ENCODE peak calls at places on chromosomes 13 and 19, in eight cellular contexts. A is pancreas; M is CD4-positive, alpha-beta memory T cell; J is Peyer's patch; N is psoas muscle; K is A549; R is NT2/D1; D is hepatocyte. O is an unnamed sample. For H3K4me1, the result is how much of the 10 kb centered on the place peaks cover.

GRCh38 chr19:34232566-34233481 is 21.5 kb upstream of the GARRE1 start:
- DNase-seq in K (peak), R (no peak), A (no peak), D (peak), N (peak), J (no peak), M (no peak), O (no peak)

GRCh38 chr19:4122480-4122879 is 1.4 kb downstream of the MAP2K2 start:
- DNase-seq in N (no peak), D (no peak), K (no peak), A (no peak), R (no peak), J (no peak), M (no peak), O (no peak)

GRCh38 chr19:53308339-53308811 is 25.2 kb upstream of the ZNF845 start:
- DNase-seq in K (no peak), D (peak), J (no peak), R (no peak), M (no peak), A (no peak), N (no peak), O (no peak)

GRCh38 chr13:76471486-76471885 is 414.7 kb downstream of the KCTD12 start:
- DNase-seq in N (no peak), J (no peak), D (no peak), K (no peak), R (no peak), M (no peak), A (no peak), O (no peak)

GRCh38 chr13:50374517-50374916 is 359.3 kb downstream of the KCNRG start:
- DNase-seq in N (no peak), D (no peak), A (no peak), J (no peak), K (no peak), R (no peak), M (no peak), O (no peak)

GRCh38 chr13:92976657-92977056 is 249.9 kb upstream of the GPC6 start:
- DNase-seq in D (no peak), J (no peak), N (no peak), A (no peak), R (no peak), M (no peak), K (no peak), O (no peak)

GRCh38 chr19:16470541-16470910 is 1.2 kb downstream of the EPS15L1 start:
- DNase-seq in K (no peak), J (no peak), A (no peak), D (no peak), R (no peak), M (no peak), N (no peak), O (no peak)

GRCh38 chr19:13164370-13165090 is 14.3 kb downstream of the IER2 start:
- DNase-seq in J (peak), M (peak), K (peak), N (no peak), D (peak), A (peak), R (peak), O (no peak)

GRCh38 chr13:94312511-94313191 is 166.8 kb downstream of the DCT start:
- DNase-seq in D (no peak), M (peak), A (no peak), N (no peak), J (no peak), K (no peak), R (peak), O (no peak)

GRCh38 chr19:32570081-32570785 is 10.8 kb upstream of the PDCD5 start:
- DNase-seq in M (peak), A (no peak), R (no peak), D (peak), K (peak), J (peak), N (no peak), O (peak)

GRCh38 chr19:17303940-17304267 is 679 bp upstream of the ABHD8 start:
- DNase-seq in D (no peak), M (no peak), N (no peak), A (no peak), J (no peak), R (no peak), K (no peak), O (no peak)

GRCh38 chr19:40623403-40624239 is 22.5 kb downstream of the LTBP4 start:
- DNase-seq in A (peak), M (no peak), K (peak), J (peak), D (peak), N (no peak), R (peak), O (no peak)

GRCh38 chr19:17829855-17830566 is 8.7 kb upstream of the INSL3 start:
- DNase-seq in M (no peak), K (peak), J (no peak), R (peak), N (no peak), A (peak), D (peak), O (no peak)

DNA sequence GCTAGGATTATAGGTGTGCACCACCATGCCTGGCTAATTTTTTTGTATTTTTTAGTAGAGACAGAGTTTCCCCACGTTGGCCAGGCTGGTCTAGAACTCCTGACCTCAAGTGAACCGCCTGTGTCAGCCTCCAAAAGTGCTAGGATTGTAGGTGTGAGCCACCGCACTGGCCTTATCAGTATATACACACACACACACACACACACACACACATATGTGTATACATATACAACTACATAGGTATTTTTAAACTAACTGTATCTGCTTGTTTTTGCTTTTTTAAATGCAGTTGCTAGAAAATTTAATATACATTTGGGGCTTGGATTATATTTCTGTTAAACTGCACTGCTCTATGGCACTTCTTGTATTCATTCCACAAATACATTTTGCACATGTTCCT is 3.1 kb downstream of the CARD8 start:
- DNase-seq in N (no peak), M (no peak), R (no peak), D (no peak), J (no peak), K (no peak), A (no peak), O (no peak)
- H3K4me1 ChIP-seq in N (under half), M (half or more), R (under half), D (under half), J (under half), K (under half), A (under half), O (half or more)

GRCh38 chr19:7756258-7756657 is 6.8 kb upstream of the CLEC4M start:
- DNase-seq in M (no peak), N (no peak), R (no peak), D (no peak), A (no peak), J (no peak), K (no peak), O (no peak)

GRCh38 chr19:7762719-7763293 is at the start of gene CLEC4M:
- DNase-seq in M (no peak), J (no peak), K (no peak), R (no peak), N (no peak), D (no peak), A (no peak), O (no peak)

GRCh38 chr19:7759156-7759555 is 3.9 kb upstream of the CLEC4M start:
- DNase-seq in J (no peak), K (no peak), M (no peak), D (no peak), A (no peak), R (no peak), N (no peak), O (no peak)

DNA sequence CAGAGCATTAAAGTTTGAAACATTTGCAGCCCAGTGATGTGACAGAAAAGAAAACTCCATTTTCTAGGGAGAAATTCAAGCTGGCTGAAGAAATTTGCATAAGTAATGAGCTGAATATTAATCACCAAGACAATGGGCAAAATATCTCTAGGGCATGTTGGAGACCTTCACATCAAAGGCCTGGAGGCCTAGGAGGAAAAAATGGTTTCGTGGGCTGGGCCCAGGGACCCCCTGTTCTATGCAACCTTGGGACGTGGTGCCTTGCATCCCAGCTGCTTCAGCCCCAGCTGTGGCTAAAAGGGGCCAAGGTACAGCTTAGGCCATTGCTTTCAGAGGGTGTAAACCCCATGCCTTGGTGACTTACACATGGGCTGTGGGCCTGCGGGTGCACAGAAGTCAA is 5.7 kb upstream of the CLEC4M start:
- DNase-seq in R (no peak), M (no peak), D (no peak), A (no peak), N (no peak), J (no peak), K (no peak), O (no peak)
- H3K4me3 ChIP-seq in R (no peak), M (no peak), D (no peak), A (no peak), N (no peak), J (no peak), K (no peak), O (no peak)

DNA sequence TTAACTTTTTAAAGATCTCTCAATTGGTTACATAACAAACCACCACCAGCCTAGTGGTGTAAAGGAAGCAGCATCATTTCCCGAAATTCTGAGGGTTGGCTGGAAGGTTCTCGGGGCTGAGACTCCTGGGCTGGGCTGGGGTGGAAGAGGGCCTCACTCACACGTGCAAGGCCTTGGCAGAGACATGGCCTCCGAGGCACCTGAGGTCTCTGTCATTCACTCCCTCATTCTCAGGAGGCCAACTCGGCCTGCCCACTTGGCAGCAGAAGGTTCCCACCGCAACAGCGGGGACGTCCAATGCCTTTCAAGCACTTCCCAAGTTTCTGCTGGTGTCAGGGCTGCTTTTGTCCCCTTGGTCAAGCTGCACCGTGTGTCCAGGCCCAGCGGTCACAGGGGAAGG is 18.6 kb upstream of the RASA3 start:
- DNase-seq in R (no peak), A (no peak), K (no peak), J (no peak), D (no peak), M (peak), N (no peak), O (no peak)
- H3K4me1 ChIP-seq in R (under half), A (under half), K (under half), J (under half), D (under half), M (half or more), N (under half), O (half or more)

GRCh38 chr13:111066544-111066943 is 48.6 kb upstream of the ARHGEF7 start:
- DNase-seq in J (no peak), K (no peak), R (no peak), N (no peak), A (no peak), D (no peak), M (no peak), O (no peak)
- H3K4me3 ChIP-seq in J (no peak), K (no peak), R (peak), N (peak), A (no peak), D (no peak), M (no peak), O (no peak)

GRCh38 chr19:8395621-8396082 is 5.5 kb downstream of the RAB11B start:
- DNase-seq in R (no peak), N (no peak), M (no peak), D (no peak), J (no peak), K (no peak), A (no peak), O (no peak)
- H3K4me1 ChIP-seq in R (under half), N (half or more), M (under half), D (under half), J (under half), K (half or more), A (under half), O (under half)

DNA sequence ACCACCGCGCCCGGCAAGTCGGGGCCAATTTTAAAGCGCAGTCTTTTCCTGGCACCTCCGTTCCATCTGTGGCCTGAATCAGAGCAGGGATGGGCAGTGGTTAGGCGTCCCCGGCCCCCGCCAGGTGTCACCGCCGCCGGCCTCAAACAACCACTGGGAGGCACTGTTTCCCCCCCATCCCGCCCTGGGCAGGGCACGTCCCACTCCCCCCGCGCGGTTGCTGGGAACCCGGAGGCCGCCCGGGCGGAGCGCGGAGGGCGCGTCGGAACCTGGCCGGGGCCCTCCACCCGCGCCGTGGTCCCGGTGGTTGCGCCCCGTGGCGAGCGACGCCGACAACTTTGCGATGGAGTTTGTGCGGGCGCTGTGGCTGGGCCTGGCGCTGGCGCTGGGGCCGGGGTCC is at the start of gene GRIN3B:
- DNase-seq in A (peak), D (peak), K (peak), J (peak), R (no peak), N (peak), M (peak), O (peak)
- H3K4me3 ChIP-seq in A (no peak), D (no peak), K (peak), J (peak), R (peak), N (no peak), M (no peak), O (no peak)

GRCh38 chr13:51560336-51560735 is 23.9 kb upstream of the WDFY2 start:
- DNase-seq in N (no peak), M (no peak), R (no peak), K (no peak), J (no peak), D (no peak), A (no peak), O (no peak)
- H3K4me1 ChIP-seq in N (under half), M (under half), R (under half), K (under half), J (under half), D (under half), A (under half), O (under half)

GRCh38 chr19:55451522-55452380 is 8.7 kb upstream of the SHISA7 start:
- DNase-seq in R (no peak), K (no peak), N (no peak), J (no peak), M (peak), D (no peak), A (no peak), O (peak)
- H3K4me3 ChIP-seq in R (peak), K (peak), N (no peak), J (peak), M (no peak), D (no peak), A (no peak), O (no peak)

O was measured in CD8-positive, alpha-beta memory T cell.